ENCODE peak calls at places on chromosomes 11 and 22, in nine cellular contexts. K is tibial artery, Y is tibial nerve, U is pancreas, S is lung, J is A549, R is Peyer's patch, F is heart left ventricle, C is IMR-90. I is an unnamed sample.

GRCh38 chr11:26827567-26828037 is 105.7 kb upstream of the SLC5A12 start:
- DNase-seq in K (no peak), Y (no peak), U (no peak), S (no peak), J (no peak), R (no peak), F (no peak), C (peak; percentile 30), I (no peak)

GRCh38 chr11:733072-733471 is 14.2 kb upstream of the TALDO1 start:
- DNase-seq in K (no peak), Y (no peak), U (no peak), S (no peak), J (no peak), R (no peak), F (no peak), C (no peak), I (no peak)

GRCh38 chr11:65857500-65858353 is at the start of gene CFL1:
- DNase-seq in K (peak; percentile 99), Y (peak; percentile 97), U (peak; percentile 98), S (peak; percentile 98), J (peak; percentile 90), R (peak; percentile 99), F (peak; percentile 99), C (peak; percentile 97), I (peak; percentile 95)

GRCh38 chr11:105230586-105230985 is 91.0 kb upstream of the CARD18 start:
- DNase-seq in K (no peak), Y (no peak), U (no peak), S (no peak), J (no peak), R (no peak), F (no peak), C (no peak), I (no peak)

GRCh38 chr11:61752117-61752924 is at the start of gene MYRF:
- DNase-seq in K (no peak), Y (no peak), U (no peak), S (no peak), J (peak; percentile 50), R (peak; percentile 88), F (no peak), C (peak; percentile 14), I (peak; percentile 35)

GRCh38 chr11:22521226-22521625 is 104.4 kb downstream of the FANCF start:
- DNase-seq in K (no peak), Y (no peak), U (no peak), S (no peak), J (no peak), R (no peak), F (no peak), C (peak; percentile 48), I (no peak)

GRCh38 chr11:118068945-118069612 is 7.8 kb upstream of the TMPRSS4 start:
- DNase-seq in K (no peak), Y (no peak), U (no peak), S (no peak), J (no peak), R (no peak), F (no peak), C (no peak), I (no peak)

GRCh38 chr11:68503281-68503687 is 42.7 kb downstream of the PPP6R3 start:
- DNase-seq in K (no peak), Y (no peak), U (no peak), S (no peak), J (no peak), R (no peak), F (no peak), C (peak; percentile 36), I (no peak)

GRCh38 chr22:19730662-19731360 is 7.5 kb downstream of the GP1BB start:
- DNase-seq in K (peak; percentile 87), Y (peak; percentile 64), U (peak; percentile 73), S (peak; percentile 84), J (peak; percentile 58), R (peak; percentile 89), F (peak; percentile 84), C (peak; percentile 67), I (peak; percentile 92)

GRCh38 chr11:112355726-112356125 is 95.1 kb upstream of the PLET1 start:
- DNase-seq in K (no peak), Y (no peak), U (no peak), S (peak; percentile 46), J (no peak), R (no peak), F (no peak), C (peak; percentile 35), I (no peak)

GRCh38 chr22:42074153-42074750 is at the start of gene PHETA2:
- DNase-seq in K (peak; percentile 78), Y (no peak), U (peak; percentile 61), S (no peak), J (no peak), R (peak; percentile 76), F (peak; percentile 64), C (peak; percentile 25), I (peak; percentile 52)

GRCh38 chr22:35367331-35367886 is 13.5 kb upstream of the HMOX1 start:
- DNase-seq in K (no peak), Y (no peak), U (no peak), S (no peak), J (no peak), R (peak; percentile 65), F (no peak), C (no peak), I (no peak)

GRCh38 chr11:65485820-65486219 is 13.0 kb upstream of the MALAT1 start:
- DNase-seq in K (no peak), Y (no peak), U (no peak), S (no peak), J (no peak), R (peak; percentile 7), F (no peak), C (no peak), I (no peak)

GRCh38 chr11:102940714-102941588 is 14.6 kb downstream of the MMP13 start:
- DNase-seq in K (no peak), Y (no peak), U (peak; percentile 42), S (no peak), J (peak; percentile 54), R (no peak), F (no peak), C (peak; percentile 73), I (no peak)

GRCh38 chr11:57885298-57886035 is 123.9 kb downstream of the CTNND1 start:
- DNase-seq in K (no peak), Y (no peak), U (no peak), S (no peak), J (no peak), R (no peak), F (no peak), C (peak; percentile 42), I (no peak)

GRCh38 chr11:77090373-77091111 is 12.1 kb upstream of the OMP start:
- DNase-seq in K (peak; percentile 60), Y (no peak), U (no peak), S (no peak), J (no peak), R (peak; percentile 52), F (peak; percentile 15), C (no peak), I (no peak)

GRCh38 chr22:41746563-41747400 is 47.5 kb downstream of the MEI1 start:
- DNase-seq in K (peak; percentile 77), Y (peak; percentile 24), U (peak; percentile 60), S (peak; percentile 82), J (peak; percentile 61), R (peak; percentile 63), F (peak; percentile 69), C (peak; percentile 76), I (peak; percentile 41)

GRCh38 chr11:96680515-96680914 is 290.7 kb downstream of the JRKL start:
- DNase-seq in K (no peak), Y (no peak), U (no peak), S (no peak), J (no peak), R (no peak), F (no peak), C (no peak), I (no peak)

GRCh38 chr11:78586452-78587046 is 11.9 kb upstream of the NARS2 start:
- DNase-seq in K (no peak), Y (no peak), U (no peak), S (no peak), J (peak; percentile 18), R (no peak), F (no peak), C (peak; percentile 27), I (no peak)

DNA sequence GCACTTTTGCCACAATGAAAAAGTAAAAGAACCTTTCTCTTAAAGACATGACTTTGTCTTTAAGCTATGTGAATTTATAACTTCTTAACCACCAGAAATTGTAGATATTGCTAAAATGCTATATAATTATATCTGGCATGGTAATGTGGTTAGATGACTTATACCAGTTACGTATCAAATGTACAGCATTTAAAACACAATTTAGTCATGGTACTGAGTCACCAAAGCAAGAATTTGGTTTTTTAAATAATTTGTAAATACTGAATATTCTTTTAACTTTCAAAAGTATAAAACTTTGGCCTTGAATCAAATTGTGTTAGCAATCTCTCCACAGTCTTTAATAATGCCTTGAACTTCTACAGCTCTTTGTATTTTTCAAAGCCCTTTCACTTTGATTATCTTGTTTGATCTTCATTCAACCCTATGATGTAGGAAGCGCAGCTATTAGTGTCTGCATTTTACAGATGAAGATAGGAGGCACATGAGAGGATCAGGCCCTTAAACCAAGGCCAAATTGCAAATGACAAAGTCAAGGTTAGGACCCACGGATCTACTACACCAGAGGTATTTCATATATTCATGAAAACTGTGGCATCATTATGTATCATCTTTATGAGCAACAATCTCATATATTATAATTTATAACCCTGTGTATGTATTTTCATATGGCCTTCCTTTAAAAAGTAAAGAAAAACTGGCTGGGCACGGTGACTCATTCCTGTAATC is 4.4 kb upstream of the SYTL2 start:
- DNase-seq in K (no peak), Y (no peak), U (no peak), S (no peak), J (no peak), R (no peak), F (no peak), C (peak; percentile 95), I (no peak)
- H3K27ac ChIP-seq in K (no peak overlapping the region), Y (no peak overlapping the region), U (no peak overlapping the region), S (no peak overlapping the region), J (no peak overlapping the region), R (no peak overlapping the region), F (no peak overlapping the region), C (peak overlapping the region; percentile 87), I (no peak overlapping the region)

GRCh38 chr11:134908583-134908982 is 496.5 kb upstream of the B3GAT1 start:
- DNase-seq in K (no peak), Y (no peak), U (no peak), S (no peak), J (no peak), R (no peak), F (no peak), C (no peak), I (no peak)
- H3K9me3 ChIP-seq in K (no peaks in the 10 kb centered on the region), Y (no peaks in the 10 kb centered on the region), U (no peaks in the 10 kb centered on the region), S (peaks cover 4% of the 10 kb centered on the region), J (no peaks in the 10 kb centered on the region), R (no peaks in the 10 kb centered on the region), F (no peaks in the 10 kb centered on the region), C (peaks cover 18% of the 10 kb centered on the region), I (no peaks in the 10 kb centered on the region)

GRCh38 chr11:12102588-12103410 is 7.6 kb upstream of the MICAL2 start:
- DNase-seq in K (no peak), Y (no peak), U (no peak), S (no peak), J (no peak), R (no peak), F (no peak), C (no peak), I (no peak)
- TF ChIP-seq CTCF in K (no peak), Y (no peak), U (no peak), S (no peak), J (peak; percentile 34), R (no peak), F (no peak), C (peak; percentile 21), I (no peak)

DNA sequence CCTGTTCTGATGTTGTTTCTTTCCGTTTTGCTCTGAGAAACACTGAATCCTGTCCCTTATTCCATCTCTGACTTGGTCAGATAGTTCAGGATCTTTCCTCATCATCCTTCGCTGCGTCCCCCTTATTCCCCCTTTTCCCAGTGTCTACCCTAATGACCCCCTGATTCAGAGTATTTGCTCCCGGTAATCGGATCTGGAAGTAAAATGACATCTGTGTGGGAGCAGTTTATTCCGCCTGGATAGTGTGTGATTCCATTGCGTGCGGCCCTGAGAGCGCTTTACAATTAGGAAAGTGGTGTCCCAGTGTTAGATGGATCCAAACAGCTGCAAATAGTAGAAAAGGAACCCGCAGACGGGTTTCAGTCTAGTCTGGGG is 606 bp downstream of the DRG1 start:
- DNase-seq in K (no peak), Y (no peak), U (no peak), S (no peak), J (no peak), R (no peak), F (no peak), C (peak; percentile 35), I (no peak)
- H3K27ac ChIP-seq in K (peak overlapping the region; percentile 78), Y (peak overlapping the region; percentile 91), U (peak overlapping the region; percentile 71), S (peak overlapping the region; percentile 95), J (peak overlapping the region; percentile 93), R (peak overlapping the region; percentile 85), F (peak overlapping the region; percentile 90), C (peak overlapping the region; percentile 95), I (peak overlapping the region; percentile 77)